ENCODE peak calls at places on chromosomes 1 and 21, in eight cellular contexts. One of them, this sample, is unnamed.

GRCh38 chr1:15153184-15153841 is at the start of gene TMEM51:
- DNase-seq in substantia nigra: no peak
- DNase-seq in heart left ventricle: peak; percentile 74
- DNase-seq in astrocyte: peak; percentile 56
- DNase-seq in heart right ventricle: peak; percentile 56
- DNase-seq in HCEC 1CT: peak; percentile 61
- DNase-seq in stimulated activated CD8-positive, alpha-beta memory T cell treated with anti-CD3 and anti-CD28 coated beads, Interleukin-12 subunit alpha, Interleukin-12 subunit beta, amount 100 ng/mL, for 4 hours: no peak
- DNase-seq in stimulated activated CD4-positive, alpha-beta T cell treated with anti-CD3 and anti-CD28 coated beads, TNF-alpha, amount 100 ng/mL, for 1 hour: no peak
- DNase-seq in this sample: peak; percentile 62

GRCh38 chr1:67372136-67372535 is 58.1 kb downstream of the SERBP1 start:
- DNase-seq in stimulated activated CD4-positive, alpha-beta T cell treated with anti-CD3 and anti-CD28 coated beads, TNF-alpha, amount 100 ng/mL, for 1 hour: no peak
- DNase-seq in heart right ventricle: no peak
- DNase-seq in heart left ventricle: no peak
- DNase-seq in astrocyte: peak; percentile 22
- DNase-seq in substantia nigra: no peak
- DNase-seq in stimulated activated CD8-positive, alpha-beta memory T cell treated with anti-CD3 and anti-CD28 coated beads, Interleukin-12 subunit alpha, Interleukin-12 subunit beta, amount 100 ng/mL, for 4 hours: no peak
- DNase-seq in HCEC 1CT: no peak
- DNase-seq in this sample: no peak

GRCh38 chr1:42925132-42925769 is 33.4 kb downstream of the SLC2A1 start:
- DNase-seq in astrocyte: no peak
- DNase-seq in substantia nigra: no peak
- DNase-seq in heart left ventricle: no peak
- DNase-seq in HCEC 1CT: no peak
- DNase-seq in stimulated activated CD8-positive, alpha-beta memory T cell treated with anti-CD3 and anti-CD28 coated beads, Interleukin-12 subunit alpha, Interleukin-12 subunit beta, amount 100 ng/mL, for 4 hours: no peak
- DNase-seq in stimulated activated CD4-positive, alpha-beta T cell treated with anti-CD3 and anti-CD28 coated beads, TNF-alpha, amount 100 ng/mL, for 1 hour: no peak
- DNase-seq in heart right ventricle: no peak
- DNase-seq in this sample: no peak

GRCh38 chr1:96425382-96426129 is 296.0 kb upstream of the PTBP2 start:
- DNase-seq in HCEC 1CT: no peak
- DNase-seq in stimulated activated CD8-positive, alpha-beta memory T cell treated with anti-CD3 and anti-CD28 coated beads, Interleukin-12 subunit alpha, Interleukin-12 subunit beta, amount 100 ng/mL, for 4 hours: no peak
- DNase-seq in heart left ventricle: no peak
- DNase-seq in substantia nigra: no peak
- DNase-seq in heart right ventricle: no peak
- DNase-seq in stimulated activated CD4-positive, alpha-beta T cell treated with anti-CD3 and anti-CD28 coated beads, TNF-alpha, amount 100 ng/mL, for 1 hour: no peak
- DNase-seq in astrocyte: no peak
- DNase-seq in this sample: no peak

GRCh38 chr1:212291505-212292134 is 6.4 kb downstream of the PPP2R5A start:
- DNase-seq in stimulated activated CD4-positive, alpha-beta T cell treated with anti-CD3 and anti-CD28 coated beads, TNF-alpha, amount 100 ng/mL, for 1 hour: no peak
- DNase-seq in astrocyte: peak; percentile 20
- DNase-seq in heart left ventricle: no peak
- DNase-seq in stimulated activated CD8-positive, alpha-beta memory T cell treated with anti-CD3 and anti-CD28 coated beads, Interleukin-12 subunit alpha, Interleukin-12 subunit beta, amount 100 ng/mL, for 4 hours: no peak
- DNase-seq in substantia nigra: no peak
- DNase-seq in HCEC 1CT: peak; percentile 64
- DNase-seq in heart right ventricle: no peak
- DNase-seq in this sample: no peak

GRCh38 chr1:7218210-7218832 is 433.1 kb downstream of the CAMTA1 start:
- DNase-seq in stimulated activated CD8-positive, alpha-beta memory T cell treated with anti-CD3 and anti-CD28 coated beads, Interleukin-12 subunit alpha, Interleukin-12 subunit beta, amount 100 ng/mL, for 4 hours: no peak
- DNase-seq in substantia nigra: no peak
- DNase-seq in heart left ventricle: no peak
- DNase-seq in astrocyte: peak; percentile 7
- DNase-seq in HCEC 1CT: peak; percentile 12
- DNase-seq in heart right ventricle: no peak
- DNase-seq in stimulated activated CD4-positive, alpha-beta T cell treated with anti-CD3 and anti-CD28 coated beads, TNF-alpha, amount 100 ng/mL, for 1 hour: no peak
- DNase-seq in this sample: no peak

GRCh38 chr21:33395866-33396265 is 7.3 kb upstream of the IFNGR2 start:
- DNase-seq in substantia nigra: no peak
- DNase-seq in astrocyte: peak; percentile 70
- DNase-seq in stimulated activated CD8-positive, alpha-beta memory T cell treated with anti-CD3 and anti-CD28 coated beads, Interleukin-12 subunit alpha, Interleukin-12 subunit beta, amount 100 ng/mL, for 4 hours: no peak
- DNase-seq in heart left ventricle: no peak
- DNase-seq in stimulated activated CD4-positive, alpha-beta T cell treated with anti-CD3 and anti-CD28 coated beads, TNF-alpha, amount 100 ng/mL, for 1 hour: no peak
- DNase-seq in HCEC 1CT: no peak
- DNase-seq in heart right ventricle: no peak
- DNase-seq in this sample: no peak

GRCh38 chr1:17020502-17020901 is 8.8 kb upstream of the ATP13A2 start:
- DNase-seq in heart left ventricle: no peak
- DNase-seq in HCEC 1CT: no peak
- DNase-seq in astrocyte: no peak
- DNase-seq in stimulated activated CD8-positive, alpha-beta memory T cell treated with anti-CD3 and anti-CD28 coated beads, Interleukin-12 subunit alpha, Interleukin-12 subunit beta, amount 100 ng/mL, for 4 hours: no peak
- DNase-seq in stimulated activated CD4-positive, alpha-beta T cell treated with anti-CD3 and anti-CD28 coated beads, TNF-alpha, amount 100 ng/mL, for 1 hour: no peak
- DNase-seq in heart right ventricle: no peak
- DNase-seq in substantia nigra: no peak
- DNase-seq in this sample: no peak

GRCh38 chr21:44088401-44088780 is 18.8 kb upstream of the PWP2 start:
- DNase-seq in substantia nigra: no peak
- DNase-seq in heart left ventricle: no peak
- DNase-seq in astrocyte: no peak
- DNase-seq in heart right ventricle: no peak
- DNase-seq in stimulated activated CD8-positive, alpha-beta memory T cell treated with anti-CD3 and anti-CD28 coated beads, Interleukin-12 subunit alpha, Interleukin-12 subunit beta, amount 100 ng/mL, for 4 hours: no peak
- DNase-seq in HCEC 1CT: no peak
- DNase-seq in stimulated activated CD4-positive, alpha-beta T cell treated with anti-CD3 and anti-CD28 coated beads, TNF-alpha, amount 100 ng/mL, for 1 hour: no peak
- DNase-seq in this sample: peak; percentile 26

GRCh38 chr1:8422439-8423133 is 104.7 kb downstream of the SLC45A1 start:
- DNase-seq in heart right ventricle: no peak
- DNase-seq in stimulated activated CD4-positive, alpha-beta T cell treated with anti-CD3 and anti-CD28 coated beads, TNF-alpha, amount 100 ng/mL, for 1 hour: no peak
- DNase-seq in substantia nigra: no peak
- DNase-seq in heart left ventricle: peak; percentile 29
- DNase-seq in HCEC 1CT: peak; percentile 9
- DNase-seq in stimulated activated CD8-positive, alpha-beta memory T cell treated with anti-CD3 and anti-CD28 coated beads, Interleukin-12 subunit alpha, Interleukin-12 subunit beta, amount 100 ng/mL, for 4 hours: no peak
- DNase-seq in astrocyte: peak; percentile 36
- DNase-seq in this sample: no peak

GRCh38 chr1:178310685-178311105 is 186.1 kb downstream of the CLEC20A start:
- DNase-seq in substantia nigra: no peak
- DNase-seq in HCEC 1CT: peak; percentile 83
- DNase-seq in heart left ventricle: no peak
- DNase-seq in heart right ventricle: no peak
- DNase-seq in astrocyte: peak; percentile 65
- DNase-seq in stimulated activated CD8-positive, alpha-beta memory T cell treated with anti-CD3 and anti-CD28 coated beads, Interleukin-12 subunit alpha, Interleukin-12 subunit beta, amount 100 ng/mL, for 4 hours: no peak
- DNase-seq in stimulated activated CD4-positive, alpha-beta T cell treated with anti-CD3 and anti-CD28 coated beads, TNF-alpha, amount 100 ng/mL, for 1 hour: no peak
- DNase-seq in this sample: no peak

GRCh38 chr1:227914801-227915563 is 32.8 kb downstream of the WNT9A start:
- DNase-seq in stimulated activated CD4-positive, alpha-beta T cell treated with anti-CD3 and anti-CD28 coated beads, TNF-alpha, amount 100 ng/mL, for 1 hour: no peak
- DNase-seq in astrocyte: no peak
- DNase-seq in stimulated activated CD8-positive, alpha-beta memory T cell treated with anti-CD3 and anti-CD28 coated beads, Interleukin-12 subunit alpha, Interleukin-12 subunit beta, amount 100 ng/mL, for 4 hours: no peak
- DNase-seq in HCEC 1CT: no peak
- DNase-seq in substantia nigra: no peak
- DNase-seq in heart right ventricle: no peak
- DNase-seq in heart left ventricle: no peak
- DNase-seq in this sample: no peak

GRCh38 chr1:101683561-101683960 is 313.2 kb downstream of the OLFM3 start:
- DNase-seq in stimulated activated CD4-positive, alpha-beta T cell treated with anti-CD3 and anti-CD28 coated beads, TNF-alpha, amount 100 ng/mL, for 1 hour: no peak
- DNase-seq in HCEC 1CT: no peak
- DNase-seq in heart left ventricle: no peak
- DNase-seq in astrocyte: no peak
- DNase-seq in stimulated activated CD8-positive, alpha-beta memory T cell treated with anti-CD3 and anti-CD28 coated beads, Interleukin-12 subunit alpha, Interleukin-12 subunit beta, amount 100 ng/mL, for 4 hours: no peak
- DNase-seq in heart right ventricle: no peak
- DNase-seq in substantia nigra: no peak
- DNase-seq in this sample: no peak

GRCh38 chr1:97417661-97418060 is 503.2 kb downstream of the DPYD start:
- DNase-seq in substantia nigra: no peak
- DNase-seq in HCEC 1CT: no peak
- DNase-seq in stimulated activated CD8-positive, alpha-beta memory T cell treated with anti-CD3 and anti-CD28 coated beads, Interleukin-12 subunit alpha, Interleukin-12 subunit beta, amount 100 ng/mL, for 4 hours: no peak
- DNase-seq in stimulated activated CD4-positive, alpha-beta T cell treated with anti-CD3 and anti-CD28 coated beads, TNF-alpha, amount 100 ng/mL, for 1 hour: no peak
- DNase-seq in heart right ventricle: no peak
- DNase-seq in heart left ventricle: no peak
- DNase-seq in astrocyte: no peak
- DNase-seq in this sample: no peak

GRCh38 chr21:22438428-22439086 is 1440.3 kb downstream of the NCAM2 start:
- DNase-seq in heart right ventricle: no peak
- DNase-seq in heart left ventricle: no peak
- DNase-seq in stimulated activated CD4-positive, alpha-beta T cell treated with anti-CD3 and anti-CD28 coated beads, TNF-alpha, amount 100 ng/mL, for 1 hour: no peak
- DNase-seq in HCEC 1CT: no peak
- DNase-seq in stimulated activated CD8-positive, alpha-beta memory T cell treated with anti-CD3 and anti-CD28 coated beads, Interleukin-12 subunit alpha, Interleukin-12 subunit beta, amount 100 ng/mL, for 4 hours: no peak
- DNase-seq in substantia nigra: no peak
- DNase-seq in astrocyte: no peak
- DNase-seq in this sample: no peak

GRCh38 chr1:115118596-115118995 is 29.3 kb upstream of the TSPAN2 start:
- DNase-seq in substantia nigra: no peak
- DNase-seq in stimulated activated CD4-positive, alpha-beta T cell treated with anti-CD3 and anti-CD28 coated beads, TNF-alpha, amount 100 ng/mL, for 1 hour: no peak
- DNase-seq in astrocyte: peak; percentile 27
- DNase-seq in heart right ventricle: no peak
- DNase-seq in HCEC 1CT: peak; percentile 11
- DNase-seq in heart left ventricle: no peak
- DNase-seq in stimulated activated CD8-positive, alpha-beta memory T cell treated with anti-CD3 and anti-CD28 coated beads, Interleukin-12 subunit alpha, Interleukin-12 subunit beta, amount 100 ng/mL, for 4 hours: no peak
- DNase-seq in this sample: no peak

GRCh38 chr21:17697474-17697873 is 84.8 kb upstream of the BTG3 start:
- DNase-seq in HCEC 1CT: no peak
- DNase-seq in stimulated activated CD4-positive, alpha-beta T cell treated with anti-CD3 and anti-CD28 coated beads, TNF-alpha, amount 100 ng/mL, for 1 hour: no peak
- DNase-seq in heart left ventricle: no peak
- DNase-seq in substantia nigra: no peak
- DNase-seq in stimulated activated CD8-positive, alpha-beta memory T cell treated with anti-CD3 and anti-CD28 coated beads, Interleukin-12 subunit alpha, Interleukin-12 subunit beta, amount 100 ng/mL, for 4 hours: no peak
- DNase-seq in heart right ventricle: no peak
- DNase-seq in astrocyte: no peak
- DNase-seq in this sample: no peak

GRCh38 chr1:50454911-50455310 is 31.7 kb upstream of the DMRTA2 start:
- DNase-seq in stimulated activated CD4-positive, alpha-beta T cell treated with anti-CD3 and anti-CD28 coated beads, TNF-alpha, amount 100 ng/mL, for 1 hour: no peak
- DNase-seq in heart left ventricle: no peak
- DNase-seq in stimulated activated CD8-positive, alpha-beta memory T cell treated with anti-CD3 and anti-CD28 coated beads, Interleukin-12 subunit alpha, Interleukin-12 subunit beta, amount 100 ng/mL, for 4 hours: no peak
- DNase-seq in heart right ventricle: no peak
- DNase-seq in substantia nigra: no peak
- DNase-seq in HCEC 1CT: no peak
- DNase-seq in astrocyte: no peak
- DNase-seq in this sample: no peak

GRCh38 chr1:151458936-151459330 is 361 bp downstream of the POGZ start:
- DNase-seq in heart right ventricle: peak; percentile 77
- DNase-seq in astrocyte: peak; percentile 59
- DNase-seq in stimulated activated CD4-positive, alpha-beta T cell treated with anti-CD3 and anti-CD28 coated beads, TNF-alpha, amount 100 ng/mL, for 1 hour: no peak
- DNase-seq in stimulated activated CD8-positive, alpha-beta memory T cell treated with anti-CD3 and anti-CD28 coated beads, Interleukin-12 subunit alpha, Interleukin-12 subunit beta, amount 100 ng/mL, for 4 hours: peak; percentile 38
- DNase-seq in substantia nigra: peak; percentile 62
- DNase-seq in HCEC 1CT: peak; percentile 72
- DNase-seq in heart left ventricle: peak; percentile 75
- DNase-seq in this sample: peak; percentile 65

GRCh38 chr1:213759359-213760181 is 228.2 kb upstream of the PROX1 start:
- DNase-seq in substantia nigra: no peak
- DNase-seq in heart left ventricle: no peak
- DNase-seq in stimulated activated CD8-positive, alpha-beta memory T cell treated with anti-CD3 and anti-CD28 coated beads, Interleukin-12 subunit alpha, Interleukin-12 subunit beta, amount 100 ng/mL, for 4 hours: no peak
- DNase-seq in HCEC 1CT: no peak
- DNase-seq in astrocyte: no peak
- DNase-seq in stimulated activated CD4-positive, alpha-beta T cell treated with anti-CD3 and anti-CD28 coated beads, TNF-alpha, amount 100 ng/mL, for 1 hour: no peak
- DNase-seq in heart right ventricle: no peak
- DNase-seq in this sample: no peak

GRCh38 chr1:30665216-30665615 is 58.2 kb downstream of the MATN1 start:
- DNase-seq in heart right ventricle: no peak
- DNase-seq in substantia nigra: no peak
- DNase-seq in HCEC 1CT: no peak
- DNase-seq in astrocyte: no peak
- DNase-seq in stimulated activated CD8-positive, alpha-beta memory T cell treated with anti-CD3 and anti-CD28 coated beads, Interleukin-12 subunit alpha, Interleukin-12 subunit beta, amount 100 ng/mL, for 4 hours: no peak
- DNase-seq in stimulated activated CD4-positive, alpha-beta T cell treated with anti-CD3 and anti-CD28 coated beads, TNF-alpha, amount 100 ng/mL, for 1 hour: no peak
- DNase-seq in heart left ventricle: no peak
- DNase-seq in this sample: no peak

GRCh38 chr1:244068563-244068962 is 17.5 kb downstream of the ZBTB18 start:
- DNase-seq in heart left ventricle: no peak
- DNase-seq in substantia nigra: no peak
- DNase-seq in stimulated activated CD8-positive, alpha-beta memory T cell treated with anti-CD3 and anti-CD28 coated beads, Interleukin-12 subunit alpha, Interleukin-12 subunit beta, amount 100 ng/mL, for 4 hours: no peak
- DNase-seq in heart right ventricle: no peak
- DNase-seq in astrocyte: no peak
- DNase-seq in HCEC 1CT: no peak
- DNase-seq in stimulated activated CD4-positive, alpha-beta T cell treated with anti-CD3 and anti-CD28 coated beads, TNF-alpha, amount 100 ng/mL, for 1 hour: no peak
- DNase-seq in this sample: peak; percentile 22

GRCh38 chr1:97668945-97669344 is 251.9 kb downstream of the DPYD start:
- DNase-seq in substantia nigra: no peak
- DNase-seq in astrocyte: peak; percentile 64
- DNase-seq in stimulated activated CD8-positive, alpha-beta memory T cell treated with anti-CD3 and anti-CD28 coated beads, Interleukin-12 subunit alpha, Interleukin-12 subunit beta, amount 100 ng/mL, for 4 hours: no peak
- DNase-seq in heart left ventricle: no peak
- DNase-seq in heart right ventricle: no peak
- DNase-seq in stimulated activated CD4-positive, alpha-beta T cell treated with anti-CD3 and anti-CD28 coated beads, TNF-alpha, amount 100 ng/mL, for 1 hour: no peak
- DNase-seq in HCEC 1CT: peak; percentile 79
- DNase-seq in this sample: no peak

GRCh38 chr1:92038695-92039346 is 9.0 kb downstream of the EPHX4 start:
- DNase-seq in heart left ventricle: no peak
- DNase-seq in stimulated activated CD4-positive, alpha-beta T cell treated with anti-CD3 and anti-CD28 coated beads, TNF-alpha, amount 100 ng/mL, for 1 hour: no peak
- DNase-seq in HCEC 1CT: no peak
- DNase-seq in stimulated activated CD8-positive, alpha-beta memory T cell treated with anti-CD3 and anti-CD28 coated beads, Interleukin-12 subunit alpha, Interleukin-12 subunit beta, amount 100 ng/mL, for 4 hours: no peak
- DNase-seq in heart right ventricle: no peak
- DNase-seq in astrocyte: no peak
- DNase-seq in substantia nigra: no peak
- DNase-seq in this sample: no peak

GRCh38 chr1:206685749-206686485 is 1.2 kb downstream of the MAPKAPK2 start:
- DNase-seq in stimulated activated CD4-positive, alpha-beta T cell treated with anti-CD3 and anti-CD28 coated beads, TNF-alpha, amount 100 ng/mL, for 1 hour: no peak
- DNase-seq in astrocyte: peak; percentile 72
- DNase-seq in substantia nigra: no peak
- DNase-seq in stimulated activated CD8-positive, alpha-beta memory T cell treated with anti-CD3 and anti-CD28 coated beads, Interleukin-12 subunit alpha, Interleukin-12 subunit beta, amount 100 ng/mL, for 4 hours: peak; percentile 24
- DNase-seq in heart right ventricle: peak; percentile 68
- DNase-seq in heart left ventricle: peak; percentile 70
- DNase-seq in HCEC 1CT: peak; percentile 84
- DNase-seq in this sample: peak; percentile 78

GRCh38 chr1:9324246-9325096 is 31.8 kb downstream of the SPSB1 start:
- DNase-seq in stimulated activated CD4-positive, alpha-beta T cell treated with anti-CD3 and anti-CD28 coated beads, TNF-alpha, amount 100 ng/mL, for 1 hour: no peak
- DNase-seq in HCEC 1CT: no peak
- DNase-seq in astrocyte: no peak
- DNase-seq in substantia nigra: peak; percentile 67
- DNase-seq in heart right ventricle: no peak
- DNase-seq in stimulated activated CD8-positive, alpha-beta memory T cell treated with anti-CD3 and anti-CD28 coated beads, Interleukin-12 subunit alpha, Interleukin-12 subunit beta, amount 100 ng/mL, for 4 hours: no peak
- DNase-seq in heart left ventricle: no peak
- DNase-seq in this sample: no peak

GRCh38 chr1:164188507-164188906 is 370.5 kb upstream of the PBX1 start:
- DNase-seq in heart left ventricle: no peak
- DNase-seq in heart right ventricle: no peak
- DNase-seq in astrocyte: no peak
- DNase-seq in stimulated activated CD4-positive, alpha-beta T cell treated with anti-CD3 and anti-CD28 coated beads, TNF-alpha, amount 100 ng/mL, for 1 hour: no peak
- DNase-seq in substantia nigra: no peak
- DNase-seq in HCEC 1CT: no peak
- DNase-seq in stimulated activated CD8-positive, alpha-beta memory T cell treated with anti-CD3 and anti-CD28 coated beads, Interleukin-12 subunit alpha, Interleukin-12 subunit beta, amount 100 ng/mL, for 4 hours: no peak
- DNase-seq in this sample: no peak

GRCh38 chr1:21324368-21325137 is 34.3 kb upstream of the ECE1 start:
- DNase-seq in substantia nigra: no peak
- DNase-seq in HCEC 1CT: peak; percentile 80
- DNase-seq in heart right ventricle: peak; percentile 80
- DNase-seq in stimulated activated CD4-positive, alpha-beta T cell treated with anti-CD3 and anti-CD28 coated beads, TNF-alpha, amount 100 ng/mL, for 1 hour: peak; percentile 35
- DNase-seq in astrocyte: peak; percentile 89
- DNase-seq in stimulated activated CD8-positive, alpha-beta memory T cell treated with anti-CD3 and anti-CD28 coated beads, Interleukin-12 subunit alpha, Interleukin-12 subunit beta, amount 100 ng/mL, for 4 hours: peak; percentile 62
- DNase-seq in heart left ventricle: peak; percentile 82
- DNase-seq in this sample: peak; percentile 88

GRCh38 chr1:150563340-150564038 is 14.3 kb downstream of the ADAMTSL4 start:
- DNase-seq in astrocyte: no peak
- DNase-seq in stimulated activated CD8-positive, alpha-beta memory T cell treated with anti-CD3 and anti-CD28 coated beads, Interleukin-12 subunit alpha, Interleukin-12 subunit beta, amount 100 ng/mL, for 4 hours: no peak
- DNase-seq in heart right ventricle: no peak
- DNase-seq in HCEC 1CT: no peak
- DNase-seq in stimulated activated CD4-positive, alpha-beta T cell treated with anti-CD3 and anti-CD28 coated beads, TNF-alpha, amount 100 ng/mL, for 1 hour: no peak
- DNase-seq in substantia nigra: no peak
- DNase-seq in heart left ventricle: peak; percentile 73
- DNase-seq in this sample: peak; percentile 85